ENCODE peak calls at places on chromosomes 11 and 22, in ten cellular contexts. N is thoracic aorta, A is Karpas-422, V is PC-3, Y is aorta, K is stomach, P is heart left ventricle, B is left lung, R is endothelial cell of umbilical vein, C is osteoblast. J is an unnamed sample. For H3K9me3 and H3K4me1, the result is how much of the 10 kb centered on the place peaks cover.

GRCh38 chr22:44210721-44211120 is 30.0 kb downstream of the PARVG start:
- DNase-seq in N (no peak), A (no peak), V (no peak), Y (no peak), K (no peak), P (no peak), B (no peak), R (no peak), C (no peak), J (no peak)

GRCh38 chr22:38832005-38832978 is 11.5 kb downstream of the NPTXR start:
- DNase-seq in N (no peak), A (no peak), V (no peak), Y (peak), K (no peak), P (no peak), B (no peak), R (no peak), C (peak), J (no peak)

GRCh38 chr11:11505190-11505589 is 116.6 kb downstream of the GALNT18 start:
- DNase-seq in N (no peak), A (no peak), V (peak), Y (no peak), K (no peak), P (no peak), B (no peak), R (no peak), C (no peak), J (no peak)

GRCh38 chr11:32109138-32109537 is 18.3 kb downstream of the RCN1 start:
- DNase-seq in N (no peak), A (no peak), V (peak), Y (no peak), K (no peak), P (no peak), B (no peak), R (no peak), C (no peak), J (no peak)

GRCh38 chr11:15845261-15845660 is 511.1 kb downstream of the SOX6 start:
- DNase-seq in N (no peak), A (no peak), V (no peak), Y (no peak), K (no peak), P (no peak), B (no peak), R (no peak), C (no peak), J (no peak)

GRCh38 chr22:46473896-46474557 is 63.4 kb downstream of the CELSR1 start:
- DNase-seq in N (no peak), A (no peak), V (no peak), Y (no peak), K (no peak), P (no peak), B (no peak), R (no peak), C (peak), J (no peak)

GRCh38 chr11:71391352-71391751 is 56.8 kb downstream of the DHCR7 start:
- DNase-seq in N (no peak), A (no peak), V (no peak), Y (no peak), K (no peak), P (no peak), B (no peak), R (no peak), C (peak), J (no peak)

GRCh38 chr11:34302046-34302921 is 55.5 kb downstream of the ABTB2 start:
- DNase-seq in N (no peak), A (no peak), V (peak), Y (no peak), K (no peak), P (no peak), B (no peak), R (no peak), C (peak), J (no peak)

GRCh38 chr22:33028191-33028700 is 29.9 kb downstream of the SYN3 start:
- DNase-seq in N (no peak), A (no peak), V (no peak), Y (no peak), K (no peak), P (no peak), B (no peak), R (no peak), C (no peak), J (no peak)

GRCh38 chr11:130068546-130068985 is 1.1 kb upstream of the APLP2 start:
- DNase-seq in N (no peak), A (no peak), V (no peak), Y (no peak), K (no peak), P (no peak), B (no peak), R (no peak), C (peak), J (no peak)

GRCh38 chr11:12126352-12127019 is 16.1 kb downstream of the MICAL2 start:
- DNase-seq in N (no peak), A (no peak), V (peak), Y (peak), K (no peak), P (no peak), B (peak), R (no peak), C (peak), J (no peak)

GRCh38 chr11:95985174-95985808 is 61.4 kb upstream of the MTMR2 start:
- DNase-seq in N (no peak), A (no peak), V (no peak), Y (no peak), K (no peak), P (no peak), B (no peak), R (no peak), C (no peak), J (no peak)

DNA sequence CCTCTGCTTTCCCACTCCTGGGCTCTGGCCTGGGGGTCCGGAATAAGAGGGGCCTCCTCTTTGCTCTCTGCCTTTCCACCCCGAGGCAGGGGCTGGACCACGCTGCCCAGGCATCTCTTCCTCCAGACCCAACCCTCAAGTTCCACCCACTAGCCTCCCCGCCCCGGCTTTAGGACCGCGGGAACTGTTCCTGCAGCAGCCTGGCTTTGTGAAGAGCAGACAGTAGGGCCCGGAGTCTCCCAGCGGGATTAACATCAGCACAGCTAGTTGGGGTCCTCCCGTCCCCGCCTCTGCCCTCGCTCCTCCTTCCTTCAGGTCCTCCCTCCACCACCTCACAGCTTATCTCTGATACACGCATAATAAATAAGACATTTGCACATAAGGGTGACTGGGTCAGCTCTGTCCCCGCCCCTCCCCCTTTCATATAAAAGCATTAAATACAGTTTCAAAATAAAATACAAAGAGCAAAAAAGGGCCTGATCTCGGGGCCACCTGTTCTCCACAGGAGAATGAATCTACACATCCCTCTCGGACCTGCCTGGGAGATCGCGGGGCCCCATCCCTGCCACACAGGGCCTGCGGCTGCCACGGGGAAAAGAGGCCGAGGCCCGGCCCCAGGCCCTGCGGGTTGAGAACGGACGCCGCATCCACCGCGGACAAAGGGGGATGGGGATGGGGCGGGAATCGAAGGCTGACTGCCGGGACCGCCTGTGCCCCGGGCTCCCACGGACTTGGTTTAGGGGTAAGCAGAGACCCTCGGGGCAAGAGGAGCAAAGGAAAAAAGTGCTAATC is 6.5 kb downstream of the ZFTA start:
- DNase-seq in N (no peak), A (no peak), V (no peak), Y (peak), K (no peak), P (peak), B (no peak), R (no peak), C (peak), J (peak)
- H3K9me3 ChIP-seq in N (under half), A (under half), V (under half), Y (under half), K (under half), P (under half), B (under half), R (under half), C (under half), J (under half)

DNA sequence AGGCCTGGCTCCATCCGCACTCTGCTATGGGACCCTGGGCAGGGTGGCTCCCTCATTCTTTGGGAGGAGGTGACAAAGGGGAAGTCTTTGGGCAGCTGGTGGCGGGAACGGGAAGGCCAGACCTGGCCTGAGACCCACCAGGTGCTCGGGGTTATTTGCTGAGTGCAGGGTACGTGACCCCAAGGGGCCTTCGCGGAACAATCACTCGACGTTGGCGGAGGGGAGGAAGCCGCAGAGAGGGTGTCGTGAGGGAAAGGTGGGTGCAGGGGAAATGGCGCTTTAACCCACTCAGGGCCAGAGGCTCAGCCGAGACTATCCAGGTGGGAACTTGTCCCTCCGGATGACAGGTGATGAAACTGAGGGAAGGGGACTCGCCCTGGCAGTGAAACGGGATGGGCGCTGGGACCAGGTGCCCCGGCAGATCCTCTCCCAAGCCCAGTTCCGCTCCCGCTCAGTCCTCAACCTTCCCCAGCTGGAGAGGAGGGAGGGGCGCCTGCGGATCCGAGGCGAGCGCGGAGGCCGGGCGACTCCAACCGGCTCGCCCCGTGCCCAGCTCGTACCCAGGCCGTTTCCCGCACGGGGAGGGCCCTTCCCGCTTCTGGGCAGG is 911 bp downstream of the A4GALT start:
- DNase-seq in N (no peak), A (no peak), V (no peak), Y (no peak), K (no peak), P (no peak), B (no peak), R (no peak), C (peak), J (no peak)
- H3K4me1 ChIP-seq in N (under half), A (under half), V (under half), Y (under half), K (under half), P (under half), B (under half), R (under half), C (under half), J (under half)

DNA sequence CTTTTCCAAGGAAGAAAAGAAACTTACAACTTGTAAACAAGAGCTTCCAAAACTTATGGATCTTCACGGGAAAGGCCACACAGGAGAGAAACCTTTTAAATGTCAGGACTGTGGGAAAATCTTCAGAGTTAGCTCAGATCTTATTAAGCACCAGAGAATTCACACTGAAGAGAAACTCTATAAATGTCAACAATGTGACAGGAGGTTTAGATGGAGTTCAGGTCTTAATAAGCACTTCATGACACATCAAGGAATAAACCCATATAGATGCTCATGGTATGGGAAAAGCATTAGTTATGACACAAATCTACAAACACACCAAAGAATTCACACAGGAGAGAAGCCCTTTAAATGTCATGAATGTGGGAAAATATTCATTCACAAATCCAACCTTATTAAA is 32.4 kb downstream of the GAB2 start:
- DNase-seq in N (no peak), A (no peak), V (no peak), Y (no peak), K (no peak), P (no peak), B (no peak), R (no peak), C (no peak), J (no peak)
- H3K9me3 ChIP-seq in N (under half), A (under half), V (under half), Y (under half), K (under half), P (under half), B (under half), R (under half), C (under half), J (under half)

GRCh38 chr22:24201681-24202590 is 20.6 kb downstream of the SUSD2 start:
- DNase-seq in N (no peak), A (no peak), V (peak), Y (no peak), K (no peak), P (no peak), B (no peak), R (no peak), C (peak), J (no peak)
- H3K4me1 ChIP-seq in N (under half), A (under half), V (half or more), Y (under half), K (under half), P (under half), B (half or more), R (under half), C (under half), J (under half)

GRCh38 chr22:49322231-49322630 is 505.4 kb downstream of the BRD1 start:
- DNase-seq in N (no peak), A (no peak), V (no peak), Y (no peak), K (peak), P (no peak), B (peak), R (no peak), C (no peak), J (no peak)

GRCh38 chr22:49322861-49323622 is 504.6 kb downstream of the BRD1 start:
- DNase-seq in N (no peak), A (no peak), V (no peak), Y (no peak), K (peak), P (no peak), B (peak), R (no peak), C (peak), J (no peak)

GRCh38 chr22:49325531-49326395 is 501.9 kb downstream of the BRD1 start:
- DNase-seq in N (no peak), A (no peak), V (no peak), Y (no peak), K (peak), P (no peak), B (peak), R (no peak), C (peak), J (no peak)

GRCh38 chr22:49324527-49325491 is 502.9 kb downstream of the BRD1 start:
- DNase-seq in N (no peak), A (no peak), V (no peak), Y (no peak), K (peak), P (no peak), B (peak), R (no peak), C (peak), J (no peak)

DNA sequence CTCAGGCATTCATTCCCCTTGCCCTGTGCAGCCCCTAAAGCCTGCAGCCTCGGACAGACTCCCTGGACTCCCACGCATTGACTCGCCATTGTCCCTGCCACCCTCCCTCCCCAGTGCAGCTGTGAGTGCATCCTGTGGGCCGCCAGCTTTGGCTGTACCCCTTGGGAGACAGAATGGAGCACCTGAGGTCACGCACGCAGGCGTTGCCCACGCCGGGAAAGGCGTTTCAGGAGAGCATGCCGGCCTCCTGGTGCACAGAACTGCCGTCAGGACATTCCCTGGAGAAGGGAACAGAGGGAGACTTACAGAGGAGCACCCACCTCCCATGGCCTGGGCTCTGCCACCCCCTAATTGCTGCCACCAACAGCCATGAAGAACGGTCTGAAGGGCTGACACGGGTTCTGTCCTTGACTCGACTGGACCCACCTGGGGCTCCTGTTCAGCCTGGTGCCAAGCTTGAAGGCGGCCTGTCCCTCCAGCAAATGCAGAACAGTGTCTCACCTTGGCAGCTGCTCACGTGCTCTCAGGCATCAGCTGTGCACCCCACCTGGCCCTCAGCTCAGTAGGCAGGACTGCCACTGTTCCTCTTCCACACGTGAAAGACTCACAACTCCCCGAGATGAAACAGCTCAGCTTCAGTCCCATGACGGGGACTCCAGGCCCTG is 503.8 kb downstream of the BRD1 start:
- DNase-seq in N (no peak), A (no peak), V (no peak), Y (no peak), K (peak), P (no peak), B (peak), R (no peak), C (peak), J (no peak)
- H3K9me3 ChIP-seq in N (under half), A (under half), V (under half), Y (under half), K (under half), P (under half), B (under half), R (under half), C (under half), J (under half)

GRCh38 chr22:26648011-26648497 is 9.3 kb upstream of the MIAT start:
- DNase-seq in N (no peak), A (no peak), V (no peak), Y (no peak), K (no peak), P (no peak), B (no peak), R (no peak), C (no peak), J (no peak)

GRCh38 chr22:26643368-26644100 is 13.9 kb upstream of the MIAT start:
- DNase-seq in N (no peak), A (no peak), V (no peak), Y (no peak), K (no peak), P (no peak), B (no peak), R (no peak), C (no peak), J (no peak)

GRCh38 chr22:26648761-26649363 is 8.5 kb upstream of the MIAT start:
- DNase-seq in N (no peak), A (no peak), V (no peak), Y (no peak), K (no peak), P (no peak), B (no peak), R (no peak), C (no peak), J (no peak)

GRCh38 chr22:26642465-26643367 is 14.7 kb upstream of the MIAT start:
- DNase-seq in N (no peak), A (peak), V (no peak), Y (peak), K (peak), P (peak), B (no peak), R (no peak), C (no peak), J (no peak)

DNA sequence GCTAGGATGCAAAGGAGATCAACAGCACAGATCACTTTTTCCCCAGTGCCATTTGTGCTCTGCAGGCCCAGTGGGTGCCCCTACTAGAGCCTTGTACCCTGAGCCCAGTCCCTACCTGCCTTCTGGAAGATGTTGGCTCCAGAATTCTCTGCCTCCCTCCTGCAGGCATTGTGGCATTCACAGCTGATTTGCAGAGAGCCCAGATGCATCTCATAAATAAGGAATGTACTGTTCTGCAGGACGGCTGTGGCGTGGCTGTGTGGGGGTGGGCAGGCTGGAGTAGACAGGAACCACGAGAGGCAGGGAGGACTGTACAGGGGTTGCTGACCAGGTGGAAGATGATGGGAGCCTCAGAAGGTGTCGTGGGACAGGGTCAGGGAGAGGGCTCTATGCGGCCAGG is 11.2 kb upstream of the MIAT start:
- DNase-seq in N (no peak), A (no peak), V (no peak), Y (no peak), K (no peak), P (no peak), B (no peak), R (no peak), C (no peak), J (no peak)
- H3K4me1 ChIP-seq in N (under half), A (under half), V (under half), Y (under half), K (under half), P (under half), B (half or more), R (under half), C (under half), J (under half)